ENCODE peak calls at places on chromosome 16, in four cellular contexts. F, I, M and K are unnamed samples.

GRCh38 chr16:70470927-70471341 is 16.5 kb downstream of the FCSK start:
- DNase-seq in F (no peak), I (no peak), M (no peak), K (no peak)

GRCh38 chr16:31077024-31077423 is 2.8 kb downstream of the ZNF646 start:
- DNase-seq in I (no peak), M (no peak), F (peak; percentile 59), K (no peak)

GRCh38 chr16:31877876-31878642 is 4.5 kb downstream of the ZNF267 start:
- DNase-seq in F (no peak), I (no peak), M (no peak), K (no peak)

GRCh38 chr16:21622545-21622944 is 23.2 kb downstream of the METTL9 start:
- DNase-seq in F (no peak), M (no peak), I (no peak), K (no peak)

GRCh38 chr16:47833771-47834170 is 322.0 kb downstream of the ABCC12 start:
- DNase-seq in M (no peak), F (no peak), I (no peak), K (no peak)

GRCh38 chr16:22206847-22207714 is 1.0 kb downstream of the EEF2K start:
- DNase-seq in I (peak; percentile 67), M (peak; percentile 57), F (peak; percentile 94), K (peak; percentile 83)

GRCh38 chr16:1280783-1281182 is 24.9 kb downstream of the TPSD1 start:
- DNase-seq in M (no peak), F (no peak), I (no peak), K (no peak)

GRCh38 chr16:84195201-84196093 is 4.5 kb downstream of the ADAD2 start:
- DNase-seq in I (no peak), F (no peak), M (no peak), K (no peak)

GRCh38 chr16:35207059-35207999 is 1747.9 kb downstream of the TP53TG3F start:
- DNase-seq in M (no peak), I (no peak), F (no peak), K (no peak)

GRCh38 chr16:5374184-5374583 is 276.6 kb upstream of the EEF2KMT start:
- DNase-seq in I (no peak), F (no peak), M (no peak), K (no peak)

GRCh38 chr16:79897444-79898146 is 297.1 kb upstream of the MAF start:
- DNase-seq in I (peak; percentile 11), F (no peak), M (no peak), K (no peak)

GRCh38 chr16:2856061-2856670 is 1.8 kb downstream of the PRSS22 start:
- DNase-seq in F (no peak), M (no peak), I (no peak), K (no peak)

GRCh38 chr16:3074860-3075545 is 9.6 kb downstream of the IL32 start:
- DNase-seq in I (no peak), F (no peak), M (peak; percentile 65), K (no peak)

GRCh38 chr16:14321542-14321941 is 250.4 kb downstream of the MRTFB start:
- DNase-seq in F (no peak), M (no peak), I (no peak), K (no peak)

GRCh38 chr16:1794908-1795666 is 1.6 kb upstream of the IGFALS start:
- DNase-seq in F (no peak), I (no peak), M (no peak), K (no peak)

GRCh38 chr16:67013823-67014640 is 14.9 kb upstream of the CBFB start:
- DNase-seq in I (peak; percentile 64), M (peak; percentile 49), F (peak; percentile 91), K (no peak)

GRCh38 chr16:53973021-53973420 is 269.1 kb downstream of the FTO start:
- DNase-seq in F (no peak), M (no peak), I (no peak), K (no peak)